ENCODE peak calls at places on chromosomes 13 and 19, in seven cellular contexts. One of them, this sample, is unnamed.

GRCh38 chr19:20664917-20665781 is 3.8 kb upstream of the ZNF626 start:
- DNase-seq in CD4-positive, alpha-beta memory T cell: no peak
- DNase-seq in CD8-positive, alpha-beta T cell: no peak
- DNase-seq in heart left ventricle: no peak
- DNase-seq in OCI-LY7: no peak
- DNase-seq in HCT116: no peak
- DNase-seq in body of pancreas: no peak
- DNase-seq in this sample: no peak

GRCh38 chr19:6424190-6424938 is at the start of gene KHSRP:
- DNase-seq in CD4-positive, alpha-beta memory T cell: no peak
- DNase-seq in CD8-positive, alpha-beta T cell: peak; percentile 14
- DNase-seq in heart left ventricle: peak; percentile 70
- DNase-seq in OCI-LY7: peak; percentile 51
- DNase-seq in HCT116: no peak
- DNase-seq in body of pancreas: no peak
- DNase-seq in this sample: no peak

GRCh38 chr19:10209305-10209704 is 14.6 kb upstream of the DNMT1 start:
- DNase-seq in CD4-positive, alpha-beta memory T cell: no peak
- DNase-seq in CD8-positive, alpha-beta T cell: no peak
- DNase-seq in heart left ventricle: no peak
- DNase-seq in OCI-LY7: no peak
- DNase-seq in HCT116: no peak
- DNase-seq in body of pancreas: no peak
- DNase-seq in this sample: no peak

GRCh38 chr19:40377876-40378385 is 12.1 kb downstream of the HIPK4 start:
- DNase-seq in CD4-positive, alpha-beta memory T cell: no peak
- DNase-seq in CD8-positive, alpha-beta T cell: no peak
- DNase-seq in heart left ventricle: no peak
- DNase-seq in OCI-LY7: no peak
- DNase-seq in HCT116: no peak
- DNase-seq in body of pancreas: no peak
- DNase-seq in this sample: no peak

GRCh38 chr19:15551183-15552004 is 43.1 kb downstream of the CYP4F22 start:
- DNase-seq in CD4-positive, alpha-beta memory T cell: peak; percentile 74
- DNase-seq in CD8-positive, alpha-beta T cell: peak; percentile 73
- DNase-seq in heart left ventricle: no peak
- DNase-seq in OCI-LY7: peak; percentile 23
- DNase-seq in HCT116: no peak
- DNase-seq in body of pancreas: peak; percentile 27
- DNase-seq in this sample: no peak

GRCh38 chr19:27822336-27822735 is 1390.6 kb downstream of the UQCRFS1 start:
- DNase-seq in CD4-positive, alpha-beta memory T cell: no peak
- DNase-seq in CD8-positive, alpha-beta T cell: no peak
- DNase-seq in heart left ventricle: no peak
- DNase-seq in OCI-LY7: no peak
- DNase-seq in HCT116: no peak
- DNase-seq in body of pancreas: no peak
- DNase-seq in this sample: no peak

GRCh38 chr19:56671613-56671994 is at the start of gene ZNF835:
- DNase-seq in CD4-positive, alpha-beta memory T cell: peak; percentile 77
- DNase-seq in CD8-positive, alpha-beta T cell: peak; percentile 86
- DNase-seq in heart left ventricle: peak; percentile 99
- DNase-seq in OCI-LY7: no peak
- DNase-seq in HCT116: no peak
- DNase-seq in body of pancreas: peak; percentile 88
- DNase-seq in this sample: peak; percentile 86

GRCh38 chr13:27183561-27184147 is 12.0 kb upstream of the USP12 start:
- DNase-seq in CD4-positive, alpha-beta memory T cell: no peak
- DNase-seq in CD8-positive, alpha-beta T cell: no peak
- DNase-seq in heart left ventricle: no peak
- DNase-seq in OCI-LY7: no peak
- DNase-seq in HCT116: no peak
- DNase-seq in body of pancreas: peak; percentile 22
- DNase-seq in this sample: peak; percentile 61

GRCh38 chr19:23980805-23981204 is 66.1 kb downstream of the ZNF726 start:
- DNase-seq in CD4-positive, alpha-beta memory T cell: no peak
- DNase-seq in CD8-positive, alpha-beta T cell: no peak
- DNase-seq in heart left ventricle: no peak
- DNase-seq in OCI-LY7: no peak
- DNase-seq in HCT116: no peak
- DNase-seq in body of pancreas: no peak
- DNase-seq in this sample: no peak

GRCh38 chr13:90562388-90562787 is 785.1 kb upstream of the MIR17HG start:
- DNase-seq in CD4-positive, alpha-beta memory T cell: no peak
- DNase-seq in CD8-positive, alpha-beta T cell: no peak
- DNase-seq in heart left ventricle: no peak
- DNase-seq in OCI-LY7: no peak
- DNase-seq in HCT116: no peak
- DNase-seq in body of pancreas: no peak
- DNase-seq in this sample: no peak

GRCh38 chr13:50236898-50237318 is 221.7 kb downstream of the KCNRG start:
- DNase-seq in CD4-positive, alpha-beta memory T cell: peak; percentile 54
- DNase-seq in CD8-positive, alpha-beta T cell: no peak
- DNase-seq in heart left ventricle: no peak
- DNase-seq in OCI-LY7: no peak
- DNase-seq in HCT116: no peak
- DNase-seq in body of pancreas: no peak
- DNase-seq in this sample: no peak

GRCh38 chr13:76505437-76505836 is 380.8 kb downstream of the KCTD12 start:
- DNase-seq in CD4-positive, alpha-beta memory T cell: no peak
- DNase-seq in CD8-positive, alpha-beta T cell: no peak
- DNase-seq in heart left ventricle: no peak
- DNase-seq in OCI-LY7: no peak
- DNase-seq in HCT116: no peak
- DNase-seq in body of pancreas: no peak
- DNase-seq in this sample: no peak

GRCh38 chr19:532578-533484 is 1.3 kb downstream of the CDC34 start:
- DNase-seq in CD4-positive, alpha-beta memory T cell: peak; percentile 55
- DNase-seq in CD8-positive, alpha-beta T cell: peak; percentile 30
- DNase-seq in heart left ventricle: peak; percentile 87
- DNase-seq in OCI-LY7: peak; percentile 57
- DNase-seq in HCT116: peak; percentile 51
- DNase-seq in body of pancreas: peak; percentile 85
- DNase-seq in this sample: peak; percentile 92

GRCh38 chr19:48928164-48929005 is 5.1 kb upstream of the DHDH start:
- DNase-seq in CD4-positive, alpha-beta memory T cell: no peak
- DNase-seq in CD8-positive, alpha-beta T cell: no peak
- DNase-seq in heart left ventricle: no peak
- DNase-seq in OCI-LY7: no peak
- DNase-seq in HCT116: no peak
- DNase-seq in body of pancreas: no peak
- DNase-seq in this sample: no peak

GRCh38 chr13:26656919-26657318 is 99.4 kb downstream of the WASF3 start:
- DNase-seq in CD4-positive, alpha-beta memory T cell: no peak
- DNase-seq in CD8-positive, alpha-beta T cell: no peak
- DNase-seq in heart left ventricle: no peak
- DNase-seq in OCI-LY7: peak; percentile 57
- DNase-seq in HCT116: no peak
- DNase-seq in body of pancreas: no peak
- DNase-seq in this sample: no peak

GRCh38 chr19:30240904-30241695 is 131.1 kb upstream of the ZNF536 start:
- DNase-seq in CD4-positive, alpha-beta memory T cell: no peak
- DNase-seq in CD8-positive, alpha-beta T cell: no peak
- DNase-seq in heart left ventricle: no peak
- DNase-seq in OCI-LY7: no peak
- DNase-seq in HCT116: no peak
- DNase-seq in body of pancreas: no peak
- DNase-seq in this sample: no peak

GRCh38 chr13:34733720-34734119 is 208.3 kb upstream of the NBEA start:
- DNase-seq in CD4-positive, alpha-beta memory T cell: no peak
- DNase-seq in CD8-positive, alpha-beta T cell: no peak
- DNase-seq in heart left ventricle: no peak
- DNase-seq in OCI-LY7: no peak
- DNase-seq in HCT116: no peak
- DNase-seq in body of pancreas: no peak
- DNase-seq in this sample: no peak

GRCh38 chr13:30520571-30520970 is 54.8 kb upstream of the HMGB1 start:
- DNase-seq in CD4-positive, alpha-beta memory T cell: no peak
- DNase-seq in CD8-positive, alpha-beta T cell: no peak
- DNase-seq in heart left ventricle: no peak
- DNase-seq in OCI-LY7: no peak
- DNase-seq in HCT116: no peak
- DNase-seq in body of pancreas: no peak
- DNase-seq in this sample: no peak

GRCh38 chr13:54241719-54242118 is 1213.1 kb downstream of the OLFM4 start:
- DNase-seq in CD4-positive, alpha-beta memory T cell: no peak
- DNase-seq in CD8-positive, alpha-beta T cell: no peak
- DNase-seq in heart left ventricle: no peak
- DNase-seq in OCI-LY7: no peak
- DNase-seq in HCT116: no peak
- DNase-seq in body of pancreas: no peak
- DNase-seq in this sample: no peak

GRCh38 chr19:3336680-3337523 is 29.5 kb upstream of the NFIC start:
- DNase-seq in CD4-positive, alpha-beta memory T cell: no peak
- DNase-seq in CD8-positive, alpha-beta T cell: no peak
- DNase-seq in heart left ventricle: peak; percentile 89
- DNase-seq in OCI-LY7: no peak
- DNase-seq in HCT116: no peak
- DNase-seq in body of pancreas: peak; percentile 98
- DNase-seq in this sample: peak; percentile 95

GRCh38 chr13:39462456-39462855 is 140.5 kb downstream of the LHFPL6 start:
- DNase-seq in CD4-positive, alpha-beta memory T cell: no peak
- DNase-seq in CD8-positive, alpha-beta T cell: no peak
- DNase-seq in heart left ventricle: no peak
- DNase-seq in OCI-LY7: no peak
- DNase-seq in HCT116: no peak
- DNase-seq in body of pancreas: no peak
- DNase-seq in this sample: no peak

GRCh38 chr13:101127741-101128353 is 288.5 kb downstream of the NALCN start:
- DNase-seq in CD4-positive, alpha-beta memory T cell: peak; percentile 24
- DNase-seq in CD8-positive, alpha-beta T cell: peak; percentile 12
- DNase-seq in heart left ventricle: no peak
- DNase-seq in OCI-LY7: peak; percentile 2
- DNase-seq in HCT116: peak; percentile 21
- DNase-seq in body of pancreas: peak; percentile 20
- DNase-seq in this sample: no peak

GRCh38 chr19:55857149-55857548 is 20.8 kb downstream of the NLRP4 start:
- DNase-seq in CD4-positive, alpha-beta memory T cell: no peak
- DNase-seq in CD8-positive, alpha-beta T cell: no peak
- DNase-seq in heart left ventricle: no peak
- DNase-seq in OCI-LY7: peak; percentile 91
- DNase-seq in HCT116: no peak
- DNase-seq in body of pancreas: no peak
- DNase-seq in this sample: no peak

GRCh38 chr13:33624740-33625139 is 193.2 kb upstream of the RFC3 start:
- DNase-seq in CD4-positive, alpha-beta memory T cell: no peak
- DNase-seq in CD8-positive, alpha-beta T cell: no peak
- DNase-seq in heart left ventricle: no peak
- DNase-seq in OCI-LY7: peak; percentile 16
- DNase-seq in HCT116: no peak
- DNase-seq in body of pancreas: no peak
- DNase-seq in this sample: no peak

GRCh38 chr19:13060233-13060963 is 42.3 kb downstream of the LYL1 start:
- DNase-seq in CD4-positive, alpha-beta memory T cell: no peak
- DNase-seq in CD8-positive, alpha-beta T cell: no peak
- DNase-seq in heart left ventricle: no peak
- DNase-seq in OCI-LY7: no peak
- DNase-seq in HCT116: no peak
- DNase-seq in body of pancreas: peak; percentile 39
- DNase-seq in this sample: no peak

GRCh38 chr13:31968473-31968872 is 63.1 kb upstream of the FRY start:
- DNase-seq in CD4-positive, alpha-beta memory T cell: no peak
- DNase-seq in CD8-positive, alpha-beta T cell: no peak
- DNase-seq in heart left ventricle: no peak
- DNase-seq in OCI-LY7: no peak
- DNase-seq in HCT116: no peak
- DNase-seq in body of pancreas: peak; percentile 39
- DNase-seq in this sample: no peak

GRCh38 chr13:31967155-31967554 is 64.4 kb upstream of the FRY start:
- DNase-seq in CD4-positive, alpha-beta memory T cell: no peak
- DNase-seq in CD8-positive, alpha-beta T cell: no peak
- DNase-seq in heart left ventricle: no peak
- DNase-seq in OCI-LY7: peak; percentile 4
- DNase-seq in HCT116: no peak
- DNase-seq in body of pancreas: no peak
- DNase-seq in this sample: no peak

GRCh38 chr13:31978021-31978420 is 53.6 kb upstream of the FRY start:
- DNase-seq in CD4-positive, alpha-beta memory T cell: no peak
- DNase-seq in CD8-positive, alpha-beta T cell: no peak
- DNase-seq in heart left ventricle: no peak
- DNase-seq in OCI-LY7: no peak
- DNase-seq in HCT116: no peak
- DNase-seq in body of pancreas: no peak
- DNase-seq in this sample: no peak

GRCh38 chr13:31970237-31970930 is 61.2 kb upstream of the FRY start:
- DNase-seq in CD4-positive, alpha-beta memory T cell: no peak
- DNase-seq in CD8-positive, alpha-beta T cell: no peak
- DNase-seq in heart left ventricle: no peak
- DNase-seq in OCI-LY7: no peak
- DNase-seq in HCT116: no peak
- DNase-seq in body of pancreas: no peak
- DNase-seq in this sample: no peak

GRCh38 chr13:31972453-31972852 is 59.1 kb upstream of the FRY start:
- DNase-seq in CD4-positive, alpha-beta memory T cell: no peak
- DNase-seq in CD8-positive, alpha-beta T cell: no peak
- DNase-seq in heart left ventricle: no peak
- DNase-seq in OCI-LY7: no peak
- DNase-seq in HCT116: no peak
- DNase-seq in body of pancreas: no peak
- DNase-seq in this sample: no peak
- H3K27ac ChIP-seq in CD4-positive, alpha-beta memory T cell: no peak overlapping the region
- H3K27ac ChIP-seq in CD8-positive, alpha-beta T cell: no peak overlapping the region
- H3K27ac ChIP-seq in heart left ventricle: no peak overlapping the region
- H3K27ac ChIP-seq in OCI-LY7: no peak overlapping the region
- H3K27ac ChIP-seq in HCT116: no peak overlapping the region
- H3K27ac ChIP-seq in body of pancreas: no peak overlapping the region
- H3K27ac ChIP-seq in this sample: no peak overlapping the region

DNA sequence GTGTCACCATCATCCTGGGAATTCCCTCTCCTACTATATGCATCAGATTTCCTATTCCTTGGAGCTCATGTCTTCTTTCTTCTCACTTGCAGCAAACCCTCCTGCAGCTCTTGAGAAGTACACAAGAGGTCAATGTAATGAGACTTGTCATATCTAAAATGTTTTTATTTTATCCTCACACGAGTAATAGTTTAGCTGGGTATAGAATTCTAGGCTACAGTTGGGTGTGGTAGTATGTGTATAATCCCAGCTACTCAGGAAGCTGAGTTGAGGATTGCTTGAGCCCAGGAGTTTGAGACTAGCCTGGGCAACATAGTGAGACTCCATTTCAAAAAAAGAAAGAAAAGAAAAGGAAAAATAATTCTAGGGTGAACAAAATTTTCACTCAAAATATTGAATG is 24.4 kb downstream of the EEF1AKMT1 start:
- DNase-seq in CD4-positive, alpha-beta memory T cell: no peak
- DNase-seq in CD8-positive, alpha-beta T cell: no peak
- DNase-seq in heart left ventricle: no peak
- DNase-seq in OCI-LY7: no peak
- DNase-seq in HCT116: no peak
- DNase-seq in body of pancreas: no peak
- DNase-seq in this sample: no peak
- H3K4me1 ChIP-seq in CD4-positive, alpha-beta memory T cell: no peaks in the 10 kb centered on the region
- H3K4me1 ChIP-seq in CD8-positive, alpha-beta T cell: no peaks in the 10 kb centered on the region
- H3K4me1 ChIP-seq in heart left ventricle: no peaks in the 10 kb centered on the region
- H3K4me1 ChIP-seq in OCI-LY7: no peaks in the 10 kb centered on the region
- H3K4me1 ChIP-seq in HCT116: no peaks in the 10 kb centered on the region
- H3K4me1 ChIP-seq in body of pancreas: no peaks in the 10 kb centered on the region
- H3K4me1 ChIP-seq in this sample: no peaks in the 10 kb centered on the region

GRCh38 chr19:46602392-46603194 is 1.5 kb downstream of the CALM3 start:
- DNase-seq in CD4-positive, alpha-beta memory T cell: peak; percentile 20
- DNase-seq in CD8-positive, alpha-beta T cell: peak; percentile 33
- DNase-seq in heart left ventricle: no peak
- DNase-seq in OCI-LY7: no peak
- DNase-seq in HCT116: no peak
- DNase-seq in body of pancreas: no peak
- DNase-seq in this sample: peak; percentile 54
- H3K27ac ChIP-seq in CD4-positive, alpha-beta memory T cell: peak overlapping the region; percentile 97
- H3K27ac ChIP-seq in CD8-positive, alpha-beta T cell: peak overlapping the region; percentile 100
- H3K27ac ChIP-seq in heart left ventricle: peak overlapping the region; percentile 99
- H3K27ac ChIP-seq in OCI-LY7: peak overlapping the region; percentile 80
- H3K27ac ChIP-seq in HCT116: peak overlapping the region; percentile 36
- H3K27ac ChIP-seq in body of pancreas: peak overlapping the region; percentile 100
- H3K27ac ChIP-seq in this sample: peak overlapping the region; percentile 100

GRCh38 chr13:75418186-75418843 is 63.7 kb downstream of the TBC1D4 start:
- DNase-seq in CD4-positive, alpha-beta memory T cell: no peak
- DNase-seq in CD8-positive, alpha-beta T cell: no peak
- DNase-seq in heart left ventricle: no peak
- DNase-seq in OCI-LY7: no peak
- DNase-seq in HCT116: no peak
- DNase-seq in body of pancreas: no peak
- DNase-seq in this sample: no peak
- H3K4me1 ChIP-seq in CD4-positive, alpha-beta memory T cell: no peaks in the 10 kb centered on the region
- H3K4me1 ChIP-seq in CD8-positive, alpha-beta T cell: no peaks in the 10 kb centered on the region
- H3K4me1 ChIP-seq in heart left ventricle: peaks cover 18% of the 10 kb centered on the region
- H3K4me1 ChIP-seq in OCI-LY7: peaks cover 100% of the 10 kb centered on the region
- H3K4me1 ChIP-seq in HCT116: peaks cover 24% of the 10 kb centered on the region
- H3K4me1 ChIP-seq in body of pancreas: peaks cover 54% of the 10 kb centered on the region
- H3K4me1 ChIP-seq in this sample: peaks cover 27% of the 10 kb centered on the region

This sample was measured in right lobe of liver.